ENCODE peak calls at places on chromosomes 16 and 17, in six cellular contexts. C, N, M, H, L and X are unnamed samples.
A peak's percentile ranks its signal among the peaks of the same experiment; 100 is the strongest.

GRCh38 chr17:75344664-75345063 is 55.4 kb upstream of the SLC25A19 start:
- DNase-seq in C (no peak), N (no peak), M (no peak), H (no peak), L (peak; percentile 88), X (no peak)

GRCh38 chr17:181213-182163 is at the start of gene DOC2B:
- DNase-seq in C (peak; percentile 28), N (no peak), M (peak; percentile 80), H (peak; percentile 27), L (no peak), X (peak; percentile 80)

GRCh38 chr16:67541391-67542263 is 13.0 kb downstream of the RIPOR1 start:
- DNase-seq in C (peak; percentile 55), N (peak; percentile 84), M (peak; percentile 14), H (peak; percentile 47), L (no peak), X (peak; percentile 36)

GRCh38 chr17:44203731-44204452 is 4.2 kb upstream of the ATXN7L3 start:
- DNase-seq in C (peak; percentile 58), N (peak; percentile 14), M (no peak), H (peak; percentile 37), L (peak; percentile 34), X (no peak)

GRCh38 chr17:80152057-80152831 is 5.3 kb upstream of the EIF4A3 start:
- DNase-seq in C (no peak), N (no peak), M (no peak), H (no peak), L (no peak), X (no peak)

GRCh38 chr16:7316266-7316888 is 16.3 kb upstream of the RBFOX1 start:
- DNase-seq in C (no peak), N (no peak), M (no peak), H (no peak), L (no peak), X (no peak)

GRCh38 chr17:56319531-56319930 is 166.3 kb downstream of the ANKFN1 start:
- DNase-seq in C (no peak), N (peak; percentile 42), M (no peak), H (peak; percentile 62), L (peak; percentile 78), X (no peak)

GRCh38 chr16:88940196-88941050 is 36.6 kb downstream of the CBFA2T3 start:
- DNase-seq in C (no peak), N (no peak), M (peak; percentile 74), H (no peak), L (peak; percentile 88), X (peak; percentile 77)

GRCh38 chr17:81090361-81091133 is 55.6 kb downstream of the BAIAP2 start:
- DNase-seq in C (no peak), N (no peak), M (peak; percentile 90), H (peak; percentile 61), L (no peak), X (peak; percentile 55)

GRCh38 chr16:1454561-1454960 is 10.2 kb upstream of the CCDC154 start:
- DNase-seq in C (no peak), N (no peak), M (peak; percentile 62), H (no peak), L (no peak), X (no peak)

GRCh38 chr17:75271955-75272847 is 1.2 kb upstream of the MIF4GD start:
- DNase-seq in C (no peak), N (no peak), M (peak; percentile 79), H (no peak), L (peak; percentile 29), X (peak; percentile 60)

GRCh38 chr16:47667956-47668355 is 206.8 kb downstream of the PHKB start:
- DNase-seq in C (no peak), N (no peak), M (no peak), H (peak; percentile 64), L (no peak), X (no peak)

GRCh38 chr17:72622661-72623433 is 469.6 kb downstream of the SLC39A11 start:
- DNase-seq in C (peak; percentile 49), N (no peak), M (no peak), H (peak; percentile 74), L (no peak), X (no peak)